ENCODE peak calls at places on chromosomes 7 and 10, in nine cellular contexts. F is PC-3, I is MM.1S, E is pancreas, P is lung, G is fibroblast of lung, X is tibial nerve, J is astrocyte, O is aorta. K is an unnamed sample. For H3K4me1 and H3K27me3, the result is how much of the 10 kb centered on the place peaks cover.

GRCh38 chr10:6163364-6164270 is 39.1 kb upstream of the PFKFB3 start:
- DNase-seq in F (peak), I (peak), E (peak), P (peak), G (peak), X (peak), J (peak), O (peak), K (peak)

GRCh38 chr10:5961405-5962100 is 15.8 kb downstream of the IL15RA start:
- DNase-seq in F (no peak), I (no peak), E (no peak), P (no peak), G (no peak), X (no peak), J (no peak), O (peak), K (no peak)

GRCh38 chr10:89699581-89700064 is 1.8 kb upstream of the KIF20B start:
- DNase-seq in F (peak), I (no peak), E (no peak), P (no peak), G (peak), X (no peak), J (no peak), O (no peak), K (no peak)

GRCh38 chr10:112026438-112026837 is 157.1 kb downstream of the GPAM start:
- DNase-seq in F (peak), I (no peak), E (no peak), P (no peak), G (no peak), X (no peak), J (no peak), O (no peak), K (peak)

GRCh38 chr7:112987171-112987570 is 99.5 kb downstream of the GPR85 start:
- DNase-seq in F (no peak), I (no peak), E (no peak), P (no peak), G (no peak), X (no peak), J (no peak), O (no peak), K (no peak)

GRCh38 chr7:28759373-28760013 is 198.6 kb downstream of the TRIL start:
- DNase-seq in F (no peak), I (no peak), E (no peak), P (no peak), G (peak), X (no peak), J (peak), O (no peak), K (no peak)

GRCh38 chr7:116177009-116177408 is 33.3 kb upstream of the TES start:
- DNase-seq in F (peak), I (no peak), E (no peak), P (no peak), G (peak), X (no peak), J (peak), O (no peak), K (no peak)

GRCh38 chr10:2202401-2202800 is 465.1 kb upstream of the ADARB2 start:
- DNase-seq in F (no peak), I (no peak), E (no peak), P (no peak), G (no peak), X (no peak), J (peak), O (no peak), K (no peak)

GRCh38 chr7:102425639-102426267 is 7.6 kb upstream of the ORAI2 start:
- DNase-seq in F (no peak), I (peak), E (no peak), P (peak), G (no peak), X (no peak), J (no peak), O (peak), K (peak)

GRCh38 chr10:96370575-96371157 is 11.9 kb upstream of the OPALIN start:
- DNase-seq in F (peak), I (peak), E (peak), P (peak), G (peak), X (no peak), J (no peak), O (no peak), K (peak)

GRCh38 chr10:91418417-91418816 is 8.3 kb downstream of the HECTD2 start:
- DNase-seq in F (no peak), I (peak), E (no peak), P (no peak), G (no peak), X (no peak), J (no peak), O (no peak), K (no peak)

GRCh38 chr10:105473170-105473569 is 832.1 kb downstream of the SORCS3 start:
- DNase-seq in F (no peak), I (no peak), E (no peak), P (no peak), G (no peak), X (no peak), J (no peak), O (no peak), K (no peak)

GRCh38 chr7:30272126-30272525 is 12.3 kb upstream of the ZNRF2 start:
- DNase-seq in F (no peak), I (no peak), E (no peak), P (no peak), G (no peak), X (no peak), J (no peak), O (no peak), K (no peak)

GRCh38 chr10:69268761-69269416 is 9.4 kb upstream of the HK1 start:
- DNase-seq in F (no peak), I (no peak), E (no peak), P (no peak), G (no peak), X (no peak), J (no peak), O (no peak), K (no peak)

GRCh38 chr10:102268333-102268999 is 23.1 kb downstream of the GBF1 start:
- DNase-seq in F (no peak), I (no peak), E (no peak), P (no peak), G (peak), X (no peak), J (peak), O (no peak), K (no peak)

GRCh38 chr10:126561499-126562208 is 108.8 kb downstream of the C10orf90 start:
- DNase-seq in F (no peak), I (no peak), E (no peak), P (no peak), G (no peak), X (no peak), J (peak), O (no peak), K (no peak)

GRCh38 chr7:26471676-26472075 is 180.0 kb downstream of the SNX10 start:
- DNase-seq in F (no peak), I (no peak), E (no peak), P (no peak), G (no peak), X (no peak), J (no peak), O (no peak), K (no peak)

GRCh38 chr10:90289037-90289436 is 568.8 kb downstream of the HTR7 start:
- DNase-seq in F (peak), I (peak), E (no peak), P (no peak), G (peak), X (no peak), J (peak), O (no peak), K (no peak)

GRCh38 chr7:117085275-117085674 is 132.0 kb downstream of the ST7 start:
- DNase-seq in F (no peak), I (no peak), E (no peak), P (no peak), G (peak), X (no peak), J (no peak), O (no peak), K (no peak)

GRCh38 chr10:54585572-54585971 is 215.5 kb downstream of the PCDH15 start:
- DNase-seq in F (no peak), I (no peak), E (no peak), P (no peak), G (no peak), X (no peak), J (no peak), O (no peak), K (no peak)

GRCh38 chr7:2616973-2617709 is 14.6 kb upstream of the TTYH3 start:
- DNase-seq in F (no peak), I (no peak), E (no peak), P (no peak), G (no peak), X (no peak), J (no peak), O (no peak), K (peak)

GRCh38 chr7:25628446-25628845 is 400.2 kb upstream of the NPVF start:
- DNase-seq in F (no peak), I (no peak), E (no peak), P (no peak), G (no peak), X (no peak), J (no peak), O (no peak), K (no peak)

GRCh38 chr7:106309352-106309751 is 24.6 kb upstream of the NAMPT start:
- DNase-seq in F (no peak), I (no peak), E (no peak), P (no peak), G (no peak), X (no peak), J (no peak), O (no peak), K (no peak)

GRCh38 chr7:82740246-82740848 is 296.8 kb upstream of the CACNA2D1 start:
- DNase-seq in F (peak), I (peak), E (no peak), P (no peak), G (peak), X (no peak), J (peak), O (no peak), K (peak)

GRCh38 chr10:65419629-65420028 is 1506.2 kb upstream of the LRRTM3 start:
- DNase-seq in F (peak), I (no peak), E (no peak), P (no peak), G (no peak), X (no peak), J (no peak), O (no peak), K (no peak)

GRCh38 chr10:58651040-58651439 is 138.4 kb downstream of the BICC1 start:
- DNase-seq in F (no peak), I (no peak), E (no peak), P (no peak), G (peak), X (peak), J (peak), O (no peak), K (no peak)

GRCh38 chr7:158749396-158749795 is 44.8 kb upstream of the NCAPG2 start:
- DNase-seq in F (no peak), I (no peak), E (no peak), P (no peak), G (no peak), X (no peak), J (no peak), O (no peak), K (no peak)

GRCh38 chr7:140576589-140576988 is 64.0 kb downstream of the DENND2A start:
- DNase-seq in F (no peak), I (no peak), E (no peak), P (no peak), G (no peak), X (no peak), J (no peak), O (no peak), K (peak)

GRCh38 chr10:67893637-67894036 is 9.2 kb downstream of the SIRT1 start:
- DNase-seq in F (no peak), I (no peak), E (no peak), P (no peak), G (no peak), X (no peak), J (no peak), O (no peak), K (no peak)

GRCh38 chr7:46939558-46939957 is 642.4 kb downstream of the TNS3 start:
- DNase-seq in F (no peak), I (no peak), E (no peak), P (no peak), G (no peak), X (no peak), J (no peak), O (no peak), K (no peak)

GRCh38 chr10:130711072-130711471 is 574.9 kb downstream of the GLRX3 start:
- DNase-seq in F (no peak), I (peak), E (no peak), P (no peak), G (no peak), X (no peak), J (no peak), O (no peak), K (no peak)

DNA sequence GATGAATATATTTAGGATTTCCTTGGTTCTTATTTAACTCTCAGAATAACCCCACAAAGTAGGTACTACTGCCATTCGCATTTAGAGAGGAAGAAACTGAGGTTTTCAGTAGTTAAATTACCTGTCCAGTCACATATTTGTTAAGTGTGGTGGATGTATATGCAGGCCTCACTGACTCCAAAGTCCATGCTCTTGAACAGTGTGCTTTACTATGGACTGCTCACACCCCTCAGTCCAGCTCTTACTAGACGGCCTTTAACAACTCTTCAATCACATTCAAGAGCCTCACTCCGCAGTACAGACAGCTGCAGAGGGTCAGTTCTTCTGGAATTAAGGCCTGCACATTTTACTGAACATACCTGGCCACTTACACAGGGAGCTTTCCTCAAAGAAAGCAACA is 36.2 kb downstream of the ZNF248 start:
- DNase-seq in F (no peak), I (no peak), E (no peak), P (no peak), G (no peak), X (no peak), J (no peak), O (no peak), K (no peak)
- H3K4me1 ChIP-seq in F (under half), I (under half), E (under half), P (under half), G (under half), X (under half), J (under half), O (under half), K (under half)

DNA sequence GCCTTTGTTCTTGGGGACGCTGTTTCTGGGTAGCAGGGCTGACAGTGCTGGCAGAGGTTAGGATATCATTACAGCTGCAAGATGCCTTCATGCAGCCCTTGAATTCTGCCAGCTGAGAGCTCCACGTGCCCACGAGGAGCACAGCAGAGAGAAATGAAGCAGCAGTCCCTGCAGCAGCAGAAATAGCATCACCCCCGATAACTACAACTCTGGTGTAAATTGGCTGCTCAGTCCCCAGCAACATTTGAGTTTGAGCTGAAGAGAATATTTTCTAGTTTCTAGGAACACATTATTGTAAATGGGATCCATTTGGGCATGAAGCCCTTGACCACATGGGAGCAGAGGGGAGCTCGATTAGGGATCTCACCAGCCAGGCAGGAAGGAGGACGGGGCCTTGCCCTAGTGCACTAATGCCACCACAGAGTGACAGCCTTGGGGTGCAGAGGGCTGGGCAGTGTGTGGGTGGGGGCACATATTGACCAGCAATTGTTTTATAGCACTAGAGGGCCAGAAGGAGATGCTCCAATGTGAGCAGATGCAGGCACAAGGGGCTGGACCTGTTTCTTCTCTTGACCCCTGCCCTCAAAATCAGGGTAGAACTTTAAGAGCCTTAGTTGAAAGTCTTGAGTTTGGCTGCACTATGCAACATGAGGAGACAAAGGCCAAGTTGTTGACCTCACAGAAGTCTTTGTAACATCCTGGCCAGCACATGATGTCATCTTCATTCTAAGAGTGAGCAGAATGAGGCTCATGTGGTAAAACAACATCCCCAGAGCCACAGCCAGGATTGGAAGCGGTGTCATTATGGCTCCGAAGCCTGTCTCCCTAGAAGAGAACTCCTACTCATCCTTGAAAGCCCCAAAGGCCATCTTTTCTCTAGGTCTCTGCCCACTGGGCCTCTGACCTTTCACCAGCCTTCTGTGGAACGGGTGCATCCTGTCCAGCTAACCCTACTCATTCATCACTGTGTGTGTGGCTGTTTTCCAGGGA is 52.6 kb downstream of the ADCY1 start:
- DNase-seq in F (no peak), I (no peak), E (no peak), P (no peak), G (no peak), X (no peak), J (no peak), O (no peak), K (no peak)
- H3K27me3 ChIP-seq in F (under half), I (under half), E (under half), P (under half), G (under half), X (under half), J (under half), O (under half), K (under half)

DNA sequence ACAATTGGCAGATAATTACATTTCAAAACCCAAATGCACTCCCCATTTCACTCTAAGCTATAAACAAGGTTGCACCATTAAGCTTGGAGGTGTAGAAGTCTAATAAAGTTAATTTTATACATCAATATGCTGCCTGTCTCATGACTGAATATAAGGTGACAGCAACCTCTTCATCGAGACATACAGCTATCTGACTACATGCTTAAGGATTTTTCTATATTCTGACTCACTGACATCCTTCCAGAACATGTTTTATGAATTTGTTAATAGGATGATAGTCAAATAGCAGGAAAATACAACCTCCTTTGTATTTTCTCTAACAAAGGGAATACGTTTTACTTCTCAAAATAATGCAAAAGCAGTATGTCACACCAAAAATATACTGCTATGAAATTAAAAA is 76.6 kb downstream of the NRBF2 start:
- DNase-seq in F (peak), I (no peak), E (no peak), P (no peak), G (no peak), X (no peak), J (no peak), O (no peak), K (no peak)
- H3K4me1 ChIP-seq in F (under half), I (under half), E (under half), P (under half), G (under half), X (half or more), J (under half), O (under half), K (under half)

GRCh38 chr7:155565596-155565995 is 19.2 kb upstream of the CNPY1 start:
- DNase-seq in F (no peak), I (no peak), E (no peak), P (no peak), G (no peak), X (no peak), J (no peak), O (no peak), K (no peak)
- H3K27me3 ChIP-seq in F (under half), I (half or more), E (under half), P (under half), G (under half), X (under half), J (under half), O (under half), K (under half)

DNA sequence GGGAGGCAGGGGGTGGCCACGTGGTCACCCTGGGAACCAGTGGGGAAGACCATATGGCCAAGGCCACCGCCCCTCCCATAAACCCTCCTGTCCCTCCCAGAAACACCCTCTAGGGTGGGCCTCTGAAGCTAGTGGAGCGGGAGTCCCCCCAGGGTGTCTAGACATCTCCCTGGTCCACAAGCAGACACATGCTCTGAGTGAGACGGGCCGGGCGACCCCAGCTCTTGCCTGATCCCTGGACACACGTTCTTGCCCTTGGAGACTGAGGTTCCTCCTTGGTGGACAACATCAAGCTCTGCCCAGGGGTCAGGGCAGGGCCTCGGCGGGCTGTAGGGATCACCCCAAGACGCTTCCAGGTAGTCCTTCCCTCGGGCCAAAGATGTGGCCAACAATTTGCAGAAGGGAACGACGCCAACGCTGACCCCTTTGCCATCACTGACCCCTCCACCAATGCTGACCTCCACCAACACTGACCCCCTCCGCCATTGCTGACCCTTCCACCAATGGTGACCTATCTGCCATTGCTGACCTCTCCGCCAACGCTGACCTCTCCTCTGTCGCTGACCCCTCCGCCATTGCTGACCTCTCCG is 57.1 kb downstream of the FOXL3 start:
- DNase-seq in F (no peak), I (no peak), E (no peak), P (no peak), G (no peak), X (no peak), J (no peak), O (no peak), K (no peak)
- H3K4me1 ChIP-seq in F (under half), I (under half), E (under half), P (under half), G (under half), X (under half), J (under half), O (under half), K (under half)

DNA sequence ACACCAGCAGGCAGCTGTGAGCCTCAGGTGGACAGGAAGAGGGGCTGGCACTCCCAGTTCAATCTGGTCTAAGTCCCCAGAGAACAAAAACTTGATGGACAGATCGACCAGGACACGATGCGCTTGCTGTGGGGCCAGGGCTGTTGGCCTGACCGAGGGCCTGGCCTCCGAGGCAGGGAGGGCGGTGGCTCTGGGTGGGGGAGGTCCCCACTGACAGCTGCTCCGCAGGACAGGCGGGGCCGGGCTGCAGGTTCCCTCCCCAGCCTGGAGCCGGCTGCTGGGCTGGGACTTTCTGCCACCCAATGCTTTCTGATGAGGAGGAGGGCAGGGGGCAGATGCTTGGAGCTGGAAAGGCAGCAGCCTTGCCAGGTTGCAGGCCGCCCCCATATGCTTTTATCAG is 37.3 kb upstream of the ADGRA1 start:
- DNase-seq in F (no peak), I (no peak), E (no peak), P (no peak), G (no peak), X (no peak), J (no peak), O (no peak), K (no peak)
- H3K27me3 ChIP-seq in F (under half), I (under half), E (under half), P (under half), G (under half), X (under half), J (under half), O (under half), K (under half)

GRCh38 chr10:71769279-71769823 is 4.0 kb downstream of the VSIR start:
- DNase-seq in F (no peak), I (no peak), E (no peak), P (no peak), G (no peak), X (no peak), J (no peak), O (no peak), K (no peak)

GRCh38 chr10:71765176-71765906 is 8.0 kb downstream of the VSIR start:
- DNase-seq in F (peak), I (no peak), E (no peak), P (no peak), G (peak), X (no peak), J (peak), O (peak), K (no peak)

GRCh38 chr10:71766717-71767419 is 6.5 kb downstream of the VSIR start:
- DNase-seq in F (peak), I (no peak), E (peak), P (peak), G (peak), X (peak), J (peak), O (peak), K (peak)

GRCh38 chr10:71765907-71766716 is 7.2 kb downstream of the VSIR start:
- DNase-seq in F (no peak), I (no peak), E (no peak), P (no peak), G (no peak), X (no peak), J (no peak), O (no peak), K (no peak)

GRCh38 chr10:71767420-71768035 is 5.8 kb downstream of the VSIR start:
- DNase-seq in F (peak), I (no peak), E (no peak), P (no peak), G (peak), X (no peak), J (no peak), O (no peak), K (peak)
- H3K4me1 ChIP-seq in F (under half), I (under half), E (under half), P (half or more), G (half or more), X (half or more), J (under half), O (under half), K (under half)